ENCODE peak calls at places on chromosomes 3 and 15, in five cellular contexts. G is AG08396, E is C1 segment of cervical spinal cord, Z is heart left ventricle, K is heart right ventricle. P is an unnamed sample.

GRCh38 chr15:87632364-87632763 is 624.2 kb downstream of the NTRK3 start:
- DNase-seq in Z (no peak), G (no peak), E (no peak), K (no peak), P (no peak)

GRCh38 chr3:4827767-4828166 is 151.5 kb upstream of the BHLHE40 start:
- DNase-seq in E (no peak), K (no peak), G (no peak), Z (no peak), P (no peak)

GRCh38 chr3:163129287-163129686 is 1632.7 kb downstream of the OTOL1 start:
- DNase-seq in K (no peak), E (no peak), G (no peak), Z (no peak), P (no peak)

GRCh38 chr3:72042397-72043211 is 257.7 kb upstream of the PROK2 start:
- DNase-seq in G (peak; percentile 41), E (no peak), K (no peak), Z (no peak), P (no peak)

GRCh38 chr3:149401215-149401925 is 23.9 kb upstream of the TM4SF1 start:
- DNase-seq in Z (no peak), G (no peak), E (no peak), K (no peak), P (no peak)

GRCh38 chr15:57680021-57680420 is 26.5 kb upstream of the POLR2M start:
- DNase-seq in G (peak; percentile 35), E (no peak), K (no peak), Z (no peak), P (no peak)

GRCh38 chr3:60933828-60934227 is 317.4 kb downstream of the FHIT start:
- DNase-seq in G (no peak), E (no peak), Z (no peak), K (no peak), P (no peak)

GRCh38 chr3:79369306-79369705 is 398.5 kb downstream of the ROBO1 start:
- DNase-seq in E (no peak), Z (no peak), G (no peak), K (no peak), P (no peak)

GRCh38 chr3:141486735-141487418 is at the start of gene RASA2:
- DNase-seq in Z (peak; percentile 73), K (peak; percentile 72), G (peak; percentile 94), E (no peak), P (peak; percentile 83)

GRCh38 chr3:79018671-79019136 is 749.1 kb downstream of the ROBO1 start:
- DNase-seq in E (no peak), K (peak; percentile 60), Z (peak; percentile 50), G (peak; percentile 66), P (peak; percentile 71)

GRCh38 chr3:71254658-71255057 is 328.9 kb downstream of the FOXP1 start:
- DNase-seq in G (no peak), Z (no peak), K (no peak), E (no peak), P (no peak)

GRCh38 chr3:114299421-114299820 is 5.6 kb downstream of the TIGIT start:
- DNase-seq in Z (no peak), E (no peak), G (peak; percentile 37), K (no peak), P (no peak)

GRCh38 chr15:20352241-20353200 is 189.1 kb downstream of the GOLGA6L6 start:
- DNase-seq in K (no peak), E (no peak), Z (no peak), G (no peak), P (peak; percentile 75)

GRCh38 chr3:24628523-24629258 is 134.0 kb upstream of the THRB start:
- DNase-seq in E (no peak), K (no peak), G (no peak), Z (no peak), P (no peak)

GRCh38 chr3:8110966-8111798 is 390.4 kb upstream of the LMCD1 start:
- DNase-seq in G (peak; percentile 33), Z (peak; percentile 47), E (no peak), K (no peak), P (no peak)

GRCh38 chr3:194707176-194707575 is 21.5 kb downstream of the FAM43A start:
- DNase-seq in G (no peak), E (no peak), K (no peak), Z (no peak), P (no peak)

GRCh38 chr3:56123487-56123886 is 344.8 kb downstream of the ERC2 start:
- DNase-seq in E (no peak), G (no peak), Z (no peak), K (no peak), P (no peak)

GRCh38 chr15:47407692-47408091 is 309.6 kb upstream of the SEMA6D start:
- DNase-seq in E (no peak), Z (no peak), K (no peak), G (no peak), P (no peak)

GRCh38 chr15:28914046-28914445 is 28.3 kb downstream of the APBA2 start:
- DNase-seq in E (no peak), K (no peak), G (no peak), Z (no peak), P (peak; percentile 19)

GRCh38 chr3:58419782-58420512 is 13.7 kb downstream of the PDHB start:
- DNase-seq in K (peak; percentile 45), E (no peak), G (no peak), Z (peak; percentile 58), P (no peak)

GRCh38 chr3:51799879-51800757 is 21.1 kb upstream of the IQCF6 start:
- DNase-seq in Z (no peak), K (no peak), G (peak; percentile 59), E (no peak), P (no peak)

GRCh38 chr3:43194490-43195115 is 88.7 kb upstream of the POMGNT2 start:
- DNase-seq in G (no peak), Z (no peak), K (no peak), E (no peak), P (no peak)

GRCh38 chr3:132654190-132654589 is 5.4 kb downstream of the ACAD11 start:
- DNase-seq in K (no peak), G (no peak), E (no peak), Z (no peak), P (no peak)

GRCh38 chr3:72288955-72289707 is 504.2 kb upstream of the PROK2 start:
- DNase-seq in E (no peak), K (no peak), Z (no peak), G (peak; percentile 76), P (no peak)

GRCh38 chr3:140394488-140395133 is 283.3 kb upstream of the TRIM42 start:
- DNase-seq in E (no peak), Z (no peak), G (no peak), K (no peak), P (no peak)

GRCh38 chr15:51861557-51862350 is 32.3 kb downstream of the TMOD3 start:
- DNase-seq in K (no peak), Z (no peak), G (no peak), E (no peak), P (no peak)

GRCh38 chr3:148366743-148367410 is 330.8 kb upstream of the AGTR1 start:
- DNase-seq in K (no peak), G (peak; percentile 7), Z (no peak), E (no peak), P (no peak)